ENCODE peak calls at places on chromosomes 16 and 17, in ten cellular contexts. P, J, T, U, D, X, S, F, W and H are unnamed samples.

GRCh38 chr17:49715717-49716279 is 8.0 kb upstream of the SLC35B1 start:
- DNase-seq in P (no peak), J (no peak), T (no peak), U (no peak), D (no peak), X (no peak), S (no peak), F (no peak), W (no peak), H (no peak)

GRCh38 chr17:13415877-13416416 is 185.8 kb downstream of the HS3ST3A1 start:
- DNase-seq in P (peak; percentile 51), J (no peak), T (peak; percentile 68), U (peak; percentile 93), D (peak; percentile 94), X (peak; percentile 91), S (no peak), F (no peak), W (no peak), H (peak; percentile 67)

GRCh38 chr16:75044800-75045361 is 46.1 kb downstream of the ZNRF1 start:
- DNase-seq in P (peak; percentile 46), J (no peak), T (peak; percentile 75), U (peak; percentile 56), D (peak; percentile 58), X (no peak), S (no peak), F (peak; percentile 96), W (peak; percentile 35), H (no peak)

GRCh38 chr16:28131743-28132393 is 68.4 kb upstream of the GSG1L start:
- DNase-seq in P (no peak), J (no peak), T (no peak), U (no peak), D (no peak), X (no peak), S (no peak), F (no peak), W (no peak), H (no peak)

GRCh38 chr17:64741038-64741641 is 79.0 kb upstream of the SMURF2 start:
- DNase-seq in P (no peak), J (no peak), T (peak; percentile 41), U (peak; percentile 50), D (peak; percentile 33), X (peak; percentile 39), S (no peak), F (no peak), W (no peak), H (no peak)

GRCh38 chr17:39663688-39664580 is 1.2 kb upstream of the TCAP start:
- DNase-seq in P (peak; percentile 52), J (peak; percentile 80), T (no peak), U (peak; percentile 48), D (no peak), X (no peak), S (peak; percentile 56), F (peak; percentile 52), W (no peak), H (no peak)

GRCh38 chr16:85415196-85415988 is 197.7 kb upstream of the GSE1 start:
- DNase-seq in P (peak; percentile 36), J (peak; percentile 72), T (no peak), U (no peak), D (no peak), X (no peak), S (no peak), F (no peak), W (no peak), H (peak; percentile 24)

GRCh38 chr16:57807968-57808528 is 5.8 kb upstream of the KIFC3 start:
- DNase-seq in P (peak; percentile 82), J (peak; percentile 90), T (peak; percentile 80), U (peak; percentile 95), D (peak; percentile 59), X (peak; percentile 79), S (peak; percentile 79), F (peak; percentile 98), W (peak; percentile 63), H (peak; percentile 90)

GRCh38 chr17:10875411-10875810 is 37.5 kb upstream of the PIRT start:
- DNase-seq in P (no peak), J (no peak), T (no peak), U (peak; percentile 44), D (no peak), X (peak; percentile 48), S (peak; percentile 73), F (no peak), W (peak; percentile 10), H (no peak)

GRCh38 chr16:88705076-88705684 is 1.0 kb downstream of the RNF166 start:
- DNase-seq in P (no peak), J (no peak), T (no peak), U (peak; percentile 78), D (no peak), X (no peak), S (no peak), F (no peak), W (no peak), H (no peak)

GRCh38 chr17:40124279-40125141 is 2.7 kb downstream of the MSL1 start:
- DNase-seq in P (no peak), J (no peak), T (no peak), U (peak; percentile 46), D (peak; percentile 57), X (no peak), S (no peak), F (no peak), W (no peak), H (no peak)

GRCh38 chr16:78784773-78785172 is 685.3 kb downstream of the WWOX start:
- DNase-seq in P (no peak), J (no peak), T (no peak), U (no peak), D (no peak), X (no peak), S (no peak), F (no peak), W (no peak), H (no peak)

GRCh38 chr16:78871241-78871640 is 729.3 kb downstream of the MAF start:
- DNase-seq in P (no peak), J (no peak), T (no peak), U (no peak), D (no peak), X (no peak), S (no peak), F (no peak), W (no peak), H (no peak)

DNA sequence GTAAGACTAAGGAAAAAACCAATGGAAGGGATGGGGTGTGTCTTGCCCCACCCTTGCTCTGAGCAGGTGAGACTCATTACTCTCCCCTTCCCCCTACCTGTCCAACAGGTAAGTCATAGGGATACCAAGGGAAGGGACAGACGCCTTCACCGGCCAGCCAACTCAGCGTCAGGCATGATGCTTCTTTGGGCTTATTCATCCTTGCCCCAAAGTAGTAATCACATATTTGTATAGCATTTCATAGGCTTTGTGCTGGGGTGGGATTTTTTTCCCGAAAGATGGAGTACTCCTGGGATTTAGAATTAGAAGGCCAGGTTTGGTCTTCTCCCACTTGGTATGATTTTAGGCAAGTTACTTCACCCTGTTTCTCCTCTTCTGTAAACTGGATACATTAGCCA is 509 bp upstream of the JUP start:
- DNase-seq in P (no peak), J (no peak), T (no peak), U (no peak), D (no peak), X (no peak), S (no peak), F (no peak), W (no peak), H (no peak)
- H3K4me3 ChIP-seq in P (no peak overlapping the region), J (no peak overlapping the region), T (no peak overlapping the region), U (no peak overlapping the region), D (no peak overlapping the region), X (no peak overlapping the region), S (no peak overlapping the region), F (no peak overlapping the region), W (no peak overlapping the region), H (no peak overlapping the region)

DNA sequence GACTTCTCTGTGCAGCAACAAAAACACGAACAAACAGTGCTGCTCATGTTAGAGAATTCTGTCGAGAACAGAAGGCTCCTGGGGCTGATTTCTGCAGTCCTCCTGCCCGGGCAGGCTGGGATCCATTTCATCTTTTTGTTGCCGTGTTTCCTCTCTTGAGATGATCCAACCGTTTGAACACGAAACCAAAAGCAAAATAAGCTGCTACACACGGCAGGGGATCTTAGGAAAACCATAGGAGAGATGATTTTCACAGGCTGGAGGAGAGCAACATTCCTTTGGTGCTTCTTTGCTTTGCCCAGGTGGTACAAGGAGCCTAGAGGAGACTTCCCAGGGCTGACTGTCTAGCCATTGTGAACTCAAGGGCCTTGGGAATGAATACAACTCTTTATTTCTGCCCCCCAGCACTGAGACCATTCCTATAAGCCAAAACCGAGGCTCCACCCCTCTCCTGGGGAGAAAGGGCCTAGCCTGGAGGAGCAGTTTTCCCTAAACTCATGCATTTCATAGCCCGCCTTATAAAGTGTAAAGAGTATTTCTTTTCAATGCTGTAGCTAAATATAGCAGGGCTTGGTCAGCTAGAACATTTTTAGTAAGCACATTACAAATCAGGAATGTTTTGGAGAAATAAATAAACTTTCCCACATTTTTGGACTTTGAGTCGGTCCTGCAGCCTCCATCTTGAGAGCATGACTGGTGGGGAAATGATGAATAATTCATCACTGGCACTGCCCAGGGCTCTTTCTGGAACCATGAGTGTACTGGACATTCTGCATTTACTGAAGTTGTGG is 7.7 kb downstream of the FOXL1 start:
- DNase-seq in P (no peak), J (no peak), T (no peak), U (peak; percentile 94), D (peak; percentile 91), X (no peak), S (no peak), F (no peak), W (no peak), H (no peak)
- H3K4me3 ChIP-seq in P (no peak overlapping the region), J (no peak overlapping the region), T (no peak overlapping the region), U (peak overlapping the region; percentile 36), D (peak overlapping the region; percentile 14), X (no peak overlapping the region), S (no peak overlapping the region), F (no peak overlapping the region), W (no peak overlapping the region), H (no peak overlapping the region)

GRCh38 chr17:44008205-44008909 is 3.9 kb downstream of the NAGS start:
- DNase-seq in P (no peak), J (peak; percentile 61), T (no peak), U (no peak), D (no peak), X (no peak), S (no peak), F (no peak), W (no peak), H (no peak)
- H3K4me3 ChIP-seq in P (peak overlapping the region; percentile 81), J (peak overlapping the region; percentile 70), T (peak overlapping the region; percentile 69), U (peak overlapping the region; percentile 75), D (peak overlapping the region; percentile 67), X (peak overlapping the region; percentile 72), S (no peak overlapping the region), F (no peak overlapping the region), W (no peak overlapping the region), H (no peak overlapping the region)

DNA sequence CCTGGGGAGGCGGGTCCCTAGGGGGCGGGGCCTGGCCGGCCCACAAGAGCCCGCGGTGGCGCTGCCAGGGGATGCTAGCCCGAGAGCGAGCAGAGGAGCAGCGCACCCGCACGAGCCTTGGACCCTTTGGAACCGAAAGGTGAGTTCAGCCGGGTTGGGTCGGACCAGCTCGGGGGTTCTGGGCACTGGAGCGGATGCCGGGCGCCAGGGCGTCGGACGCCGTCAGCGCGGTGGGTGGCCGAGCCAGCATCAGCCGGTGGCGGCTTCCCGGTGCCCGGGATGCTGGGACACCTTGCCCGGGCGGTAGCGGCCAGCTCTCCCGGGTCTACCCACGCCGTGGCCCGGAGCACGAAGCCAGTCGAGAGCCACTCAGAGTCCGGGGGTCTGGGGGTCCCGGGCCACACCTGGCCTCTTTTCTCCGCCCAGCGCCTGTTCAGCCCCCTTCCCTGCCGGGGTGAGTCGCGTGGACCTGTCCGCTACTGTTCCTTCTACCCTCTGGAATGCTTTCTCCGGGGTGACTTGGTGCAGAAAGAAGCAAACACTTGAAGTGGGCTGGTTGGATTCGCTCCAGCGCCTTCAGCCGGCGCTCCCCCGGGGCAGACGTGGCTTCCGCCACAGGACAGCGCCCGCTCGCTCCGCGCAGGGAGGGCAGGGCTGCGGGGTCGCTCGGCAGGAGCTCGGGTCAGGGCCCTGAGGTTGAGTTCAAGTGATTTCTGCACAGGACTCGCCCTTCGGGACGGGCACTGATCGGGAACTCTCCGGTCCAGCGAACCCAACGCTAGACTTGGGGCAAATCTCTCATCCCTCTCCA is at the start of gene SCNN1G:
- DNase-seq in P (peak; percentile 16), J (peak; percentile 73), T (no peak), U (peak; percentile 14), D (no peak), X (no peak), S (peak; percentile 55), F (no peak), W (peak; percentile 16), H (peak; percentile 49)
- H3K4me3 ChIP-seq in P (peak within 1 kb of the TSS; percentile 67), J (peak within 1 kb of the TSS; percentile 55), T (peak within 1 kb of the TSS; percentile 36), U (peak within 1 kb of the TSS; percentile 8), D (peak within 1 kb of the TSS; percentile 20), X (no peak within 1 kb of the TSS), S (peak within 1 kb of the TSS; percentile 43), F (peak within 1 kb of the TSS; percentile 81), W (peak within 1 kb of the TSS; percentile 20), H (peak within 1 kb of the TSS; percentile 53)